ENCODE peak calls at places on chromosome 6, in nine cellular contexts. R is uterus, P is A549, O is H1, K is ovary, N is IMR-90, S is tibial nerve, U is stomach, L is endothelial cell of umbilical vein. W is an unnamed sample. For H3K4me1, the result is how much of the 10 kb centered on the place peaks cover.

GRCh38 chr6:43931201-43931600 is 161.2 kb downstream of the VEGFA start:
- DNase-seq in R (no peak), P (no peak), O (no peak), K (no peak), N (no peak), S (no peak), U (no peak), L (no peak), W (no peak)

GRCh38 chr6:66771626-66772025 is 1064.6 kb upstream of the EYS start:
- DNase-seq in R (no peak), P (no peak), O (no peak), K (no peak), N (no peak), S (no peak), U (no peak), L (no peak), W (no peak)

GRCh38 chr6:3872370-3872854 is 23.2 kb downstream of the FAM50B start:
- DNase-seq in R (no peak), P (no peak), O (no peak), K (no peak), N (no peak), S (no peak), U (no peak), L (no peak), W (no peak)

GRCh38 chr6:31614075-31614619 is 887 bp upstream of the AIF1 start:
- DNase-seq in R (no peak), P (no peak), O (no peak), K (no peak), N (no peak), S (no peak), U (no peak), L (no peak), W (no peak)

GRCh38 chr6:17851720-17852161 is 135.7 kb downstream of the KIF13A start:
- DNase-seq in R (no peak), P (no peak), O (no peak), K (no peak), N (peak), S (no peak), U (no peak), L (peak), W (no peak)

GRCh38 chr6:27812805-27813626 is 99.2 kb downstream of the OR2B2 start:
- DNase-seq in R (no peak), P (no peak), O (peak), K (no peak), N (no peak), S (no peak), U (no peak), L (no peak), W (no peak)

GRCh38 chr6:167565388-167565787 is 240.5 kb downstream of the TTLL2 start:
- DNase-seq in R (no peak), P (no peak), O (no peak), K (no peak), N (no peak), S (no peak), U (no peak), L (no peak), W (peak)

GRCh38 chr6:105326216-105326615 is 76.7 kb downstream of the PREP start:
- DNase-seq in R (no peak), P (no peak), O (no peak), K (no peak), N (peak), S (peak), U (peak), L (peak), W (no peak)

GRCh38 chr6:154276810-154277577 is 79.6 kb downstream of the IPCEF1 start:
- DNase-seq in R (no peak), P (peak), O (no peak), K (no peak), N (peak), S (no peak), U (no peak), L (peak), W (no peak)

GRCh38 chr6:46900266-46900665 is 21.5 kb downstream of the ADGRF5 start:
- DNase-seq in R (no peak), P (no peak), O (no peak), K (no peak), N (no peak), S (no peak), U (no peak), L (no peak), W (no peak)

GRCh38 chr6:82980086-82980485 is 85.6 kb downstream of the UBE3D start:
- DNase-seq in R (no peak), P (no peak), O (no peak), K (no peak), N (peak), S (no peak), U (no peak), L (no peak), W (no peak)

GRCh38 chr6:34154668-34155447 is 9.0 kb upstream of the GRM4 start:
- DNase-seq in R (peak), P (peak), O (peak), K (peak), N (peak), S (peak), U (peak), L (peak), W (peak)

GRCh38 chr6:74814440-74814839 is 391.4 kb downstream of the COL12A1 start:
- DNase-seq in R (no peak), P (no peak), O (no peak), K (no peak), N (no peak), S (no peak), U (no peak), L (no peak), W (no peak)

GRCh38 chr6:68677119-68677518 is 42.0 kb downstream of the ADGRB3 start:
- DNase-seq in R (no peak), P (no peak), O (no peak), K (no peak), N (no peak), S (no peak), U (no peak), L (no peak), W (no peak)

GRCh38 chr6:144543006-144543871 is 258.1 kb downstream of the UTRN start:
- DNase-seq in R (no peak), P (no peak), O (no peak), K (no peak), N (peak), S (no peak), U (no peak), L (no peak), W (no peak)

GRCh38 chr6:32108727-32109113 is 418 bp downstream of the TNXB start:
- DNase-seq in R (no peak), P (no peak), O (no peak), K (no peak), N (no peak), S (no peak), U (no peak), L (no peak), W (no peak)

GRCh38 chr6:142744836-142745235 is 200.1 kb downstream of the HIVEP2 start:
- DNase-seq in R (no peak), P (no peak), O (no peak), K (no peak), N (peak), S (no peak), U (no peak), L (no peak), W (no peak)

GRCh38 chr6:73566954-73567591 is 46.2 kb upstream of the EEF1A1 start:
- DNase-seq in R (peak), P (peak), O (no peak), K (no peak), N (peak), S (peak), U (peak), L (peak), W (no peak)

GRCh38 chr6:1535295-1535694 is 74.4 kb upstream of the FOXC1 start:
- DNase-seq in R (no peak), P (no peak), O (no peak), K (no peak), N (no peak), S (no peak), U (no peak), L (no peak), W (no peak)

GRCh38 chr6:46453221-46453620 is 38.0 kb downstream of the RCAN2 start:
- DNase-seq in R (no peak), P (no peak), O (no peak), K (no peak), N (peak), S (no peak), U (no peak), L (no peak), W (no peak)

GRCh38 chr6:34657037-34657306 is 39.6 kb downstream of the ILRUN start:
- DNase-seq in R (no peak), P (no peak), O (no peak), K (no peak), N (no peak), S (no peak), U (no peak), L (no peak), W (no peak)

GRCh38 chr6:38110407-38111025 is 291.0 kb downstream of the ZFAND3 start:
- DNase-seq in R (no peak), P (no peak), O (no peak), K (no peak), N (no peak), S (no peak), U (no peak), L (no peak), W (no peak)

GRCh38 chr6:16769986-16770376 is 8.7 kb upstream of the ATXN1 start:
- DNase-seq in R (no peak), P (peak), O (no peak), K (no peak), N (peak), S (no peak), U (no peak), L (peak), W (no peak)

GRCh38 chr6:131946992-131947955 is 3.9 kb downstream of the CCN2 start:
- DNase-seq in R (no peak), P (peak), O (no peak), K (no peak), N (peak), S (no peak), U (no peak), L (peak), W (no peak)

GRCh38 chr6:131948221-131948661 is 2.9 kb downstream of the CCN2 start:
- DNase-seq in R (no peak), P (no peak), O (no peak), K (no peak), N (peak), S (no peak), U (no peak), L (peak), W (no peak)

GRCh38 chr6:131946404-131946991 is 4.7 kb downstream of the CCN2 start:
- DNase-seq in R (no peak), P (peak), O (no peak), K (no peak), N (peak), S (no peak), U (no peak), L (no peak), W (no peak)

GRCh38 chr6:131948692-131949614 is 2.2 kb downstream of the CCN2 start:
- DNase-seq in R (peak), P (no peak), O (no peak), K (no peak), N (peak), S (peak), U (no peak), L (peak), W (no peak)

DNA sequence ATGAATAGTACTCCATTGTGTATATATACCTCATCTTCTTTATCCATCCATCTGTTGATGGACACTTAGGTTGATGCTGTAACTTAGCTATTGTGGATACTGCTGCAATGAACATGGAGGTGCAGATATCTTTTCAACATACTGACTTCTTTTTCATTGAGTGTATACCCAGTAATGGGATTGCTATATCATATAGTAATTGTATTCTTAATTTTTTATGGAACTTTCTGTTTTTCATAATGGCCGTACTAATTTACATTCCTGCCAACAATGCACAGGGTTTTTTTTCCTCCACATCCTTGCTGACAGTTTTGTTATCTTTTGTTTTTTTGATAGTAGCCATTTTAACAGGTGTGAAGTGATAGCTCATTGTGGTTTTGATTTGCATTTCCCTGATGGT is 5.2 kb downstream of the CCN2 start:
- DNase-seq in R (no peak), P (no peak), O (no peak), K (no peak), N (no peak), S (no peak), U (no peak), L (no peak), W (no peak)
- H3K27ac ChIP-seq in R (peak), P (no peak), O (no peak), K (no peak), N (no peak), S (no peak), U (no peak), L (no peak), W (no peak)

GRCh38 chr6:30071081-30071818 is 4.3 kb downstream of the PPP1R11 start:
- DNase-seq in R (no peak), P (no peak), O (peak), K (peak), N (peak), S (no peak), U (no peak), L (peak), W (no peak)

GRCh38 chr6:30063315-30063714 is 2.2 kb downstream of the POLR1H start:
- DNase-seq in R (no peak), P (no peak), O (no peak), K (no peak), N (no peak), S (no peak), U (no peak), L (no peak), W (no peak)

GRCh38 chr6:30067460-30068139 is 602 bp downstream of the PPP1R11 start:
- DNase-seq in R (no peak), P (no peak), O (no peak), K (no peak), N (no peak), S (peak), U (no peak), L (no peak), W (no peak)

GRCh38 chr6:30062471-30063178 is 1.6 kb downstream of the POLR1H start:
- DNase-seq in R (no peak), P (no peak), O (no peak), K (no peak), N (no peak), S (no peak), U (no peak), L (no peak), W (no peak)

GRCh38 chr6:30066577-30067459 is at the start of gene PPP1R11:
- DNase-seq in R (peak), P (peak), O (peak), K (peak), N (peak), S (peak), U (peak), L (peak), W (peak)
- TF ChIP-seq POLR2A in R (peak), P (peak), O (peak), K (peak), N (peak), S (peak), U (no peak), L (no peak), W (peak)

GRCh38 chr6:106413016-106413415 is 52.5 kb downstream of the CRYBG1 start:
- DNase-seq in R (no peak), P (no peak), O (no peak), K (no peak), N (no peak), S (no peak), U (no peak), L (no peak), W (peak)

GRCh38 chr6:106415920-106416319 is 55.4 kb downstream of the CRYBG1 start:
- DNase-seq in R (no peak), P (no peak), O (no peak), K (no peak), N (no peak), S (no peak), U (no peak), L (no peak), W (no peak)

GRCh38 chr6:106411643-106412200 is 51.2 kb downstream of the CRYBG1 start:
- DNase-seq in R (no peak), P (peak), O (no peak), K (no peak), N (no peak), S (no peak), U (no peak), L (no peak), W (no peak)

GRCh38 chr6:106411034-106411433 is 50.5 kb downstream of the CRYBG1 start:
- DNase-seq in R (no peak), P (no peak), O (no peak), K (no peak), N (no peak), S (no peak), U (no peak), L (no peak), W (no peak)

GRCh38 chr6:106413722-106414121 is 53.2 kb downstream of the CRYBG1 start:
- DNase-seq in R (no peak), P (no peak), O (no peak), K (no peak), N (no peak), S (no peak), U (no peak), L (no peak), W (no peak)
- H3K4me1 ChIP-seq in R (under half), P (under half), O (under half), K (under half), N (under half), S (under half), U (under half), L (under half), W (under half)

DNA sequence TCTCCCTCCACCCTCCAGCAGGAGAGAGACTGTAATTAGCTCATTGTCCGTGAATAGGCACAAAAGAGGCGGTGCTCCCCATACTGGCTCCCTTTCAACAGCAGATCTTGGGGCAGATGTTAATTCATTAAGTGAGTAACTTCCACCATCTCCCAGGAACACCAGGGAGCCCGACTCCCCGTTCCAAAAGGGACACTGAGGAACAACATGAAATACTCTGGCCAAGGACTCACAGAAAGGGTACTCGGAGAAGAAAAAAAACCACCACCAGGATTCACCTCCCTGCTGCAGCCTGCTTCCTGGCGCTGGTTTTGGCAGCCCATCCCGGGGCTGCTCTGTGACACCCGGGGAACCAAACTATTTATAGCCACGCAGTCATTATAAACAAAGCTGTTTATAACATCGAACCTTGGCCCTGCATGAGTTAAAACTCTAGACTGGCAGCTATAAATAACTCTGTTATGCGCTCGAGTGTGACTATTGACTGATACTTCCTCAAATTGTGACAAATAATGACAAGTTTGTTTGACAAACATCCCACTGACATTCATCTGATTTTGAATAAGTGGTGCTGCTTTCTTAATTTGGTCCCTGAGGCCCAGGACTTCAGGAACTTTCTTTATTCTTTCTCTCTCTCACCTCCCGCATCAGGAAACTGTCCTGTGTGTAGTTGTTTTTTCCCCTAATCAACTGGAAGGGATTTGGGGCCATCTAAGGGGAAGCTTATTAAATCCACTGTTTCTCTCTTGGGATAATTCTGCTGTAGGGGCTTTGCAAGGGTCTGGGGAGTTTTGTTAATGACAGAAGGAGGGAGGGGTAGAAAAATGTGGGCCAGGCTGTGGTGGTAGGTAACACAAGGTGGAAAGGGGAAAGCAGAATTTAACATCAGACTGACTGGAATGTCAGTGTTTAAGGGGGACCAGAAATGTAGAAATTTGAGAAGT is 521.6 kb downstream of the CD83 start:
- DNase-seq in R (no peak), P (no peak), O (peak), K (no peak), N (peak), S (no peak), U (no peak), L (no peak), W (peak)
- H3K27ac ChIP-seq in R (peak), P (no peak), O (peak), K (peak), N (no peak), S (peak), U (no peak), L (no peak), W (peak)

DNA sequence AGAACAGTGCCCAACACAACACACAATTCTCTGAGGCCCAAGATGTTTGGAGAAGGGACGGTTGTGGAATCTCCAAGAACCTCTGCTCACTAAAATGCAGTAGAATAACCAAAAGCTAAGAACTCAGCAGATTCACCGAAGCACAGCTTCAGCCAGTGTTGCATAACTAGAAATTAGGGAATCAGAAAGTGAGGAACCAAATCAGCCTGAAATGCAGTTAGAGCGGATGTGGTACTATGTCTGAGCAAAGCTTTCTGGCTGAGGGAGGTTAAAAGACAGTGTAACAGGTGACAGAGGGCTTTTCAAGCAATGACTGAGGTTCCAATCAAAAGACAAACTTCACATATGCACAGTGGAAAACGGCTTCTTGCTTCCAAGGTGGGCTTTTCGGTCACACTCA is 197.9 kb upstream of the KCNK16 start:
- DNase-seq in R (no peak), P (no peak), O (no peak), K (no peak), N (no peak), S (no peak), U (no peak), L (no peak), W (no peak)
- TF ChIP-seq POLR2A in R (no peak), P (no peak), O (no peak), K (no peak), N (no peak), S (no peak), U (no peak), L (no peak), W (no peak)

GRCh38 chr6:41073203-41073967 is 611 bp downstream of the NFYA start:
- DNase-seq in R (peak), P (peak), O (peak), K (peak), N (peak), S (peak), U (peak), L (peak), W (peak)

GRCh38 chr6:41074692-41075436 is 2.1 kb downstream of the NFYA start:
- DNase-seq in R (peak), P (no peak), O (no peak), K (no peak), N (peak), S (no peak), U (no peak), L (no peak), W (no peak)

GRCh38 chr6:41072836-41073202 is at the start of gene NFYA:
- DNase-seq in R (no peak), P (no peak), O (peak), K (no peak), N (peak), S (peak), U (peak), L (peak), W (peak)

GRCh38 chr6:41071923-41072835 is at the start of gene OARD1:
- DNase-seq in R (peak), P (peak), O (peak), K (peak), N (no peak), S (peak), U (peak), L (no peak), W (peak)

GRCh38 chr6:41073968-41074691 is 1.4 kb downstream of the NFYA start:
- DNase-seq in R (no peak), P (no peak), O (no peak), K (no peak), N (peak), S (no peak), U (no peak), L (peak), W (no peak)
- H3K4me1 ChIP-seq in R (under half), P (under half), O (under half), K (under half), N (under half), S (half or more), U (under half), L (under half), W (under half)